ENCODE peak calls at places on chromosomes 11 and 22, in five cellular contexts. V, Y, J, N and U are unnamed samples.

GRCh38 chr22:19817561-19818263 is 37.0 kb downstream of the GNB1L start:
- DNase-seq in V (no peak), Y (no peak), J (no peak), N (no peak), U (no peak)

GRCh38 chr22:20672082-20672424 is 101.9 kb upstream of the SERPIND1 start:
- DNase-seq in V (no peak), Y (no peak), J (no peak), N (no peak), U (no peak)

GRCh38 chr11:61829806-61830205 is 1.7 kb downstream of the FADS2 start:
- DNase-seq in V (no peak), Y (no peak), J (no peak), N (no peak), U (no peak)

GRCh38 chr22:40674274-40674673 is 5.0 kb upstream of the MCHR1 start:
- DNase-seq in V (no peak), Y (no peak), J (no peak), N (no peak), U (no peak)

GRCh38 chr11:115701284-115701875 is 197.2 kb upstream of the CADM1 start:
- DNase-seq in V (no peak), Y (no peak), J (no peak), N (no peak), U (no peak)

GRCh38 chr11:4181780-4182721 is 87.5 kb downstream of the RRM1 start:
- DNase-seq in V (peak; percentile 61), Y (peak; percentile 53), J (no peak), N (peak; percentile 78), U (peak; percentile 21)

GRCh38 chr11:96607890-96608558 is 218.2 kb downstream of the JRKL start:
- DNase-seq in V (no peak), Y (no peak), J (no peak), N (no peak), U (no peak)

GRCh38 chr22:45599836-45600577 is 71.6 kb upstream of the ATXN10 start:
- DNase-seq in V (no peak), Y (no peak), J (no peak), N (no peak), U (no peak)

GRCh38 chr11:32440920-32441319 is 5.6 kb upstream of the WT1 start:
- DNase-seq in V (no peak), Y (no peak), J (no peak), N (no peak), U (no peak)

GRCh38 chr11:74949748-74950127 is 672 bp downstream of the SPCS2 start:
- DNase-seq in V (no peak), Y (no peak), J (no peak), N (no peak), U (no peak)

GRCh38 chr11:1394936-1395772 is 5.4 kb downstream of the BRSK2 start:
- DNase-seq in V (no peak), Y (no peak), J (no peak), N (no peak), U (no peak)

GRCh38 chr11:95157824-95158223 is 68.2 kb downstream of the ENDOD1 start:
- DNase-seq in V (no peak), Y (no peak), J (no peak), N (no peak), U (no peak)

GRCh38 chr11:119115484-119116234 is 5.7 kb upstream of the HINFP start:
- DNase-seq in V (no peak), Y (no peak), J (no peak), N (no peak), U (peak; percentile 14)

GRCh38 chr11:67384851-67385366 is 6.9 kb upstream of the RAD9A start:
- DNase-seq in V (no peak), Y (no peak), J (no peak), N (peak; percentile 77), U (no peak)

GRCh38 chr22:38865201-38866023 is 6.6 kb downstream of the CBX6 start:
- DNase-seq in V (no peak), Y (no peak), J (no peak), N (no peak), U (no peak)

GRCh38 chr22:23142546-23143105 is 836 bp upstream of the RSPH14 start:
- DNase-seq in V (no peak), Y (no peak), J (no peak), N (no peak), U (no peak)

GRCh38 chr11:37804666-37805065 is 1206.6 kb upstream of the RAG2 start:
- DNase-seq in V (no peak), Y (no peak), J (no peak), N (no peak), U (no peak)

GRCh38 chr11:75429902-75430691 is 2.9 kb downstream of the KLHL35 start:
- DNase-seq in V (no peak), Y (peak; percentile 51), J (peak; percentile 73), N (peak; percentile 76), U (no peak)

GRCh38 chr22:46163498-46163897 is 13.2 kb downstream of the PPARA start:
- DNase-seq in V (no peak), Y (no peak), J (no peak), N (no peak), U (no peak)

GRCh38 chr22:17063372-17064106 is 21.3 kb upstream of the IL17RA start:
- DNase-seq in V (no peak), Y (no peak), J (no peak), N (no peak), U (no peak)

GRCh38 chr11:59872076-59872475 is 5.8 kb upstream of the TCN1 start:
- DNase-seq in V (no peak), Y (no peak), J (no peak), N (no peak), U (no peak)

GRCh38 chr11:73528877-73529530 is 68.9 kb downstream of the FAM168A start:
- DNase-seq in V (no peak), Y (no peak), J (no peak), N (no peak), U (peak; percentile 16)

GRCh38 chr22:25933158-25933788 is 191.3 kb downstream of the MYO18B start:
- DNase-seq in V (no peak), Y (no peak), J (no peak), N (no peak), U (no peak)

GRCh38 chr11:121328213-121328966 is 35.8 kb downstream of the SC5D start:
- DNase-seq in V (no peak), Y (no peak), J (no peak), N (no peak), U (no peak)

GRCh38 chr11:72069787-72070251 is 10.5 kb downstream of the NUMA1 start:
- DNase-seq in V (no peak), Y (no peak), J (no peak), N (peak; percentile 78), U (peak; percentile 26)

GRCh38 chr11:94593030-94593429 is 25.9 kb downstream of the PIWIL4 start:
- DNase-seq in V (no peak), Y (no peak), J (no peak), N (no peak), U (no peak)

GRCh38 chr11:92131289-92131890 is 93.2 kb upstream of the FAT3 start:
- DNase-seq in V (no peak), Y (no peak), J (no peak), N (peak; percentile 70), U (no peak)

GRCh38 chr11:65620666-65621065 is 5.1 kb downstream of the PCNX3 start:
- DNase-seq in V (no peak), Y (no peak), J (no peak), N (no peak), U (no peak)

GRCh38 chr22:19597399-19597735 is 73.2 kb upstream of the CLDN5 start:
- DNase-seq in V (no peak), Y (no peak), J (no peak), N (no peak), U (no peak)

GRCh38 chr22:28111501-28111900 is 192.4 kb upstream of the PITPNB start:
- DNase-seq in V (no peak), Y (no peak), J (no peak), N (no peak), U (no peak)

GRCh38 chr22:45441158-45441557 is 27.7 kb downstream of the RIBC2 start:
- DNase-seq in V (no peak), Y (peak; percentile 26), J (peak; percentile 35), N (peak; percentile 57), U (no peak)

GRCh38 chr11:64353101-64353738 is 5.7 kb upstream of the RPS6KA4 start:
- DNase-seq in V (no peak), Y (no peak), J (no peak), N (no peak), U (no peak)

GRCh38 chr22:48404801-48405447 is 1422.7 kb downstream of the BRD1 start:
- DNase-seq in V (no peak), Y (no peak), J (no peak), N (no peak), U (no peak)

GRCh38 chr11:5304046-5304445 is 2.3 kb upstream of the OR51B4 start:
- DNase-seq in V (no peak), Y (no peak), J (no peak), N (no peak), U (no peak)

GRCh38 chr11:2510626-2511402 is 66.0 kb downstream of the KCNQ1 start:
- DNase-seq in V (no peak), Y (no peak), J (peak; percentile 6), N (no peak), U (no peak)

GRCh38 chr22:19498866-19499190 is 19.1 kb downstream of the CDC45 start:
- DNase-seq in V (no peak), Y (no peak), J (no peak), N (no peak), U (no peak)

GRCh38 chr11:78420255-78420764 is 2.7 kb upstream of the GAB2 start:
- DNase-seq in V (peak; percentile 34), Y (no peak), J (peak; percentile 54), N (peak; percentile 85), U (peak; percentile 73)

GRCh38 chr22:19218541-19219233 is 40.2 kb upstream of the SLC25A1 start:
- DNase-seq in V (no peak), Y (no peak), J (no peak), N (no peak), U (no peak)

GRCh38 chr11:62953811-62954210 is 31.0 kb downstream of the SLC22A6 start:
- DNase-seq in V (no peak), Y (no peak), J (no peak), N (no peak), U (no peak)

GRCh38 chr11:13038366-13038765 is 29.2 kb downstream of the RASSF10 start:
- DNase-seq in V (no peak), Y (no peak), J (no peak), N (no peak), U (no peak)